ENCODE peak calls at places on chromosomes 3 and 15, in seven cellular contexts. One of them, this sample, is unnamed.

GRCh38 chr3:102053375-102053989 is 204.2 kb downstream of the NFKBIZ start:
- DNase-seq in retina: no peak
- DNase-seq in RKO: peak
- DNase-seq in T-helper 22 cell: no peak
- DNase-seq in T-helper 2 cell treated with Interferon-gamma antibody and Interleukin-4, amounts not matched to agents 5 μg/mL and 100 μg/mL, for 36 hours: no peak
- DNase-seq in breast epithelium: no peak
- DNase-seq in germinal center: no peak
- DNase-seq in this sample: no peak

GRCh38 chr3:72750405-72750922 is 97.8 kb downstream of the SHQ1 start:
- DNase-seq in retina: no peak
- DNase-seq in RKO: no peak
- DNase-seq in T-helper 22 cell: no peak
- DNase-seq in T-helper 2 cell treated with Interferon-gamma antibody and Interleukin-4, amounts not matched to agents 5 μg/mL and 100 μg/mL, for 36 hours: no peak
- DNase-seq in breast epithelium: no peak
- DNase-seq in germinal center: no peak
- DNase-seq in this sample: no peak

GRCh38 chr15:39534996-39535395 is 45.9 kb upstream of the THBS1 start:
- DNase-seq in retina: no peak
- DNase-seq in RKO: no peak
- DNase-seq in T-helper 22 cell: no peak
- DNase-seq in T-helper 2 cell treated with Interferon-gamma antibody and Interleukin-4, amounts not matched to agents 5 μg/mL and 100 μg/mL, for 36 hours: no peak
- DNase-seq in breast epithelium: no peak
- DNase-seq in germinal center: no peak
- DNase-seq in this sample: no peak

GRCh38 chr15:75695206-75695605 is 17.4 kb downstream of the CSPG4 start:
- DNase-seq in retina: no peak
- DNase-seq in RKO: no peak
- DNase-seq in T-helper 22 cell: no peak
- DNase-seq in T-helper 2 cell treated with Interferon-gamma antibody and Interleukin-4, amounts not matched to agents 5 μg/mL and 100 μg/mL, for 36 hours: no peak
- DNase-seq in breast epithelium: no peak
- DNase-seq in germinal center: no peak
- DNase-seq in this sample: peak

GRCh38 chr3:31858439-31858838 is 122.6 kb downstream of the OSBPL10 start:
- DNase-seq in retina: no peak
- DNase-seq in RKO: no peak
- DNase-seq in T-helper 22 cell: no peak
- DNase-seq in T-helper 2 cell treated with Interferon-gamma antibody and Interleukin-4, amounts not matched to agents 5 μg/mL and 100 μg/mL, for 36 hours: no peak
- DNase-seq in breast epithelium: no peak
- DNase-seq in germinal center: peak
- DNase-seq in this sample: peak

GRCh38 chr15:31104048-31104447 is 2.5 kb upstream of the TRPM1 start:
- DNase-seq in retina: no peak
- DNase-seq in RKO: no peak
- DNase-seq in T-helper 22 cell: no peak
- DNase-seq in T-helper 2 cell treated with Interferon-gamma antibody and Interleukin-4, amounts not matched to agents 5 μg/mL and 100 μg/mL, for 36 hours: no peak
- DNase-seq in breast epithelium: no peak
- DNase-seq in germinal center: no peak
- DNase-seq in this sample: no peak

GRCh38 chr3:146019508-146019907 is 141.5 kb downstream of the PLOD2 start:
- DNase-seq in retina: no peak
- DNase-seq in RKO: no peak
- DNase-seq in T-helper 22 cell: no peak
- DNase-seq in T-helper 2 cell treated with Interferon-gamma antibody and Interleukin-4, amounts not matched to agents 5 μg/mL and 100 μg/mL, for 36 hours: no peak
- DNase-seq in breast epithelium: no peak
- DNase-seq in germinal center: no peak
- DNase-seq in this sample: no peak

GRCh38 chr3:180980612-180981011 is 8.9 kb downstream of the DNAJC19 start:
- DNase-seq in retina: no peak
- DNase-seq in RKO: no peak
- DNase-seq in T-helper 22 cell: no peak
- DNase-seq in T-helper 2 cell treated with Interferon-gamma antibody and Interleukin-4, amounts not matched to agents 5 μg/mL and 100 μg/mL, for 36 hours: no peak
- DNase-seq in breast epithelium: no peak
- DNase-seq in germinal center: no peak
- DNase-seq in this sample: no peak

GRCh38 chr3:129618186-129618820 is 11.8 kb upstream of the PLXND1 start:
- DNase-seq in retina: no peak
- DNase-seq in RKO: no peak
- DNase-seq in T-helper 22 cell: no peak
- DNase-seq in T-helper 2 cell treated with Interferon-gamma antibody and Interleukin-4, amounts not matched to agents 5 μg/mL and 100 μg/mL, for 36 hours: no peak
- DNase-seq in breast epithelium: no peak
- DNase-seq in germinal center: no peak
- DNase-seq in this sample: no peak

GRCh38 chr3:128878556-128879124 is 780 bp upstream of the ACAD9 start:
- DNase-seq in retina: no peak
- DNase-seq in RKO: peak
- DNase-seq in T-helper 22 cell: no peak
- DNase-seq in T-helper 2 cell treated with Interferon-gamma antibody and Interleukin-4, amounts not matched to agents 5 μg/mL and 100 μg/mL, for 36 hours: no peak
- DNase-seq in breast epithelium: no peak
- DNase-seq in germinal center: peak
- DNase-seq in this sample: no peak

GRCh38 chr3:123799544-123800351 is 84.4 kb downstream of the MYLK start:
- DNase-seq in retina: peak
- DNase-seq in RKO: no peak
- DNase-seq in T-helper 22 cell: no peak
- DNase-seq in T-helper 2 cell treated with Interferon-gamma antibody and Interleukin-4, amounts not matched to agents 5 μg/mL and 100 μg/mL, for 36 hours: no peak
- DNase-seq in breast epithelium: no peak
- DNase-seq in germinal center: no peak
- DNase-seq in this sample: no peak

GRCh38 chr3:188649521-188649920 is 495.6 kb downstream of the LPP start:
- DNase-seq in retina: no peak
- DNase-seq in RKO: peak
- DNase-seq in T-helper 22 cell: no peak
- DNase-seq in T-helper 2 cell treated with Interferon-gamma antibody and Interleukin-4, amounts not matched to agents 5 μg/mL and 100 μg/mL, for 36 hours: no peak
- DNase-seq in breast epithelium: no peak
- DNase-seq in germinal center: no peak
- DNase-seq in this sample: no peak

GRCh38 chr15:35540031-35540430 is 5.9 kb downstream of the DPH6 start:
- DNase-seq in retina: no peak
- DNase-seq in RKO: no peak
- DNase-seq in T-helper 22 cell: no peak
- DNase-seq in T-helper 2 cell treated with Interferon-gamma antibody and Interleukin-4, amounts not matched to agents 5 μg/mL and 100 μg/mL, for 36 hours: no peak
- DNase-seq in breast epithelium: no peak
- DNase-seq in germinal center: no peak
- DNase-seq in this sample: no peak

GRCh38 chr3:134078169-134078821 is 48.6 kb upstream of the SLCO2A1 start:
- DNase-seq in retina: no peak
- DNase-seq in RKO: no peak
- DNase-seq in T-helper 22 cell: no peak
- DNase-seq in T-helper 2 cell treated with Interferon-gamma antibody and Interleukin-4, amounts not matched to agents 5 μg/mL and 100 μg/mL, for 36 hours: no peak
- DNase-seq in breast epithelium: no peak
- DNase-seq in germinal center: no peak
- DNase-seq in this sample: no peak

GRCh38 chr3:15325228-15325627 is 7.2 kb downstream of the SH3BP5 start:
- DNase-seq in retina: no peak
- DNase-seq in RKO: no peak
- DNase-seq in T-helper 22 cell: no peak
- DNase-seq in T-helper 2 cell treated with Interferon-gamma antibody and Interleukin-4, amounts not matched to agents 5 μg/mL and 100 μg/mL, for 36 hours: no peak
- DNase-seq in breast epithelium: no peak
- DNase-seq in germinal center: no peak
- DNase-seq in this sample: no peak

GRCh38 chr15:85404922-85405293 is 24.5 kb downstream of the AKAP13 start:
- DNase-seq in retina: no peak
- DNase-seq in RKO: no peak
- DNase-seq in T-helper 22 cell: no peak
- DNase-seq in T-helper 2 cell treated with Interferon-gamma antibody and Interleukin-4, amounts not matched to agents 5 μg/mL and 100 μg/mL, for 36 hours: no peak
- DNase-seq in breast epithelium: no peak
- DNase-seq in germinal center: no peak
- DNase-seq in this sample: no peak

GRCh38 chr3:141412087-141412935 is 44.0 kb downstream of the ZBTB38 start:
- DNase-seq in retina: peak
- DNase-seq in RKO: no peak
- DNase-seq in T-helper 22 cell: peak
- DNase-seq in T-helper 2 cell treated with Interferon-gamma antibody and Interleukin-4, amounts not matched to agents 5 μg/mL and 100 μg/mL, for 36 hours: peak
- DNase-seq in breast epithelium: no peak
- DNase-seq in germinal center: peak
- DNase-seq in this sample: peak

This sample was measured in naive B cell.